ENCODE peak calls at places on chromosomes 6 and 20, in seven cellular contexts. One of them, this sample, is unnamed.

GRCh38 chr6:154164397-154164796 is 125.4 kb downstream of the OPRM1 start:
- DNase-seq in glutamatergic neuron: no peak
- DNase-seq in activated CD4-positive, alpha-beta T cell treated with anti-CD3 and anti-CD28 coated beads, Interleukin-2, amount 50 U/mL, for 1 hour: no peak
- DNase-seq in activated CD4-positive, CD25-positive, alpha-beta regulatory T cell: no peak
- DNase-seq in KG1: no peak
- DNase-seq in CD4-positive, alpha-beta T cell: no peak
- DNase-seq in skeletal muscle cell: peak
- DNase-seq in this sample: no peak

GRCh38 chr20:31859998-31860380 is 10.3 kb downstream of the DUSP15 start:
- DNase-seq in glutamatergic neuron: peak
- DNase-seq in activated CD4-positive, alpha-beta T cell treated with anti-CD3 and anti-CD28 coated beads, Interleukin-2, amount 50 U/mL, for 1 hour: no peak
- DNase-seq in activated CD4-positive, CD25-positive, alpha-beta regulatory T cell: no peak
- DNase-seq in KG1: no peak
- DNase-seq in CD4-positive, alpha-beta T cell: no peak
- DNase-seq in skeletal muscle cell: no peak
- DNase-seq in this sample: no peak

GRCh38 chr20:60950547-60950946 is 301.5 kb upstream of the CDH4 start:
- DNase-seq in glutamatergic neuron: no peak
- DNase-seq in activated CD4-positive, alpha-beta T cell treated with anti-CD3 and anti-CD28 coated beads, Interleukin-2, amount 50 U/mL, for 1 hour: no peak
- DNase-seq in activated CD4-positive, CD25-positive, alpha-beta regulatory T cell: no peak
- DNase-seq in KG1: no peak
- DNase-seq in CD4-positive, alpha-beta T cell: no peak
- DNase-seq in skeletal muscle cell: no peak
- DNase-seq in this sample: no peak

GRCh38 chr20:10922941-10923340 is 249.1 kb upstream of the JAG1 start:
- DNase-seq in glutamatergic neuron: no peak
- DNase-seq in activated CD4-positive, alpha-beta T cell treated with anti-CD3 and anti-CD28 coated beads, Interleukin-2, amount 50 U/mL, for 1 hour: no peak
- DNase-seq in activated CD4-positive, CD25-positive, alpha-beta regulatory T cell: no peak
- DNase-seq in KG1: no peak
- DNase-seq in CD4-positive, alpha-beta T cell: no peak
- DNase-seq in skeletal muscle cell: peak
- DNase-seq in this sample: no peak

GRCh38 chr6:138987643-138988468 is at the start of gene REPS1:
- DNase-seq in glutamatergic neuron: peak
- DNase-seq in activated CD4-positive, alpha-beta T cell treated with anti-CD3 and anti-CD28 coated beads, Interleukin-2, amount 50 U/mL, for 1 hour: peak
- DNase-seq in activated CD4-positive, CD25-positive, alpha-beta regulatory T cell: peak
- DNase-seq in KG1: peak
- DNase-seq in CD4-positive, alpha-beta T cell: peak
- DNase-seq in skeletal muscle cell: peak
- DNase-seq in this sample: peak

GRCh38 chr6:151773382-151773781 is 34.1 kb upstream of the ESR1 start:
- DNase-seq in glutamatergic neuron: no peak
- DNase-seq in activated CD4-positive, alpha-beta T cell treated with anti-CD3 and anti-CD28 coated beads, Interleukin-2, amount 50 U/mL, for 1 hour: no peak
- DNase-seq in activated CD4-positive, CD25-positive, alpha-beta regulatory T cell: no peak
- DNase-seq in KG1: no peak
- DNase-seq in CD4-positive, alpha-beta T cell: no peak
- DNase-seq in skeletal muscle cell: peak
- DNase-seq in this sample: no peak

GRCh38 chr6:2956930-2957329 is 14.4 kb downstream of the SERPINB6 start:
- DNase-seq in glutamatergic neuron: no peak
- DNase-seq in activated CD4-positive, alpha-beta T cell treated with anti-CD3 and anti-CD28 coated beads, Interleukin-2, amount 50 U/mL, for 1 hour: no peak
- DNase-seq in activated CD4-positive, CD25-positive, alpha-beta regulatory T cell: no peak
- DNase-seq in KG1: no peak
- DNase-seq in CD4-positive, alpha-beta T cell: no peak
- DNase-seq in skeletal muscle cell: no peak
- DNase-seq in this sample: no peak

GRCh38 chr6:11618533-11618932 is 81.0 kb downstream of the TMEM170B start:
- DNase-seq in glutamatergic neuron: no peak
- DNase-seq in activated CD4-positive, alpha-beta T cell treated with anti-CD3 and anti-CD28 coated beads, Interleukin-2, amount 50 U/mL, for 1 hour: no peak
- DNase-seq in activated CD4-positive, CD25-positive, alpha-beta regulatory T cell: no peak
- DNase-seq in KG1: no peak
- DNase-seq in CD4-positive, alpha-beta T cell: no peak
- DNase-seq in skeletal muscle cell: no peak
- DNase-seq in this sample: no peak

GRCh38 chr6:85494551-85495337 is 44.9 kb downstream of the NT5E start:
- DNase-seq in glutamatergic neuron: no peak
- DNase-seq in activated CD4-positive, alpha-beta T cell treated with anti-CD3 and anti-CD28 coated beads, Interleukin-2, amount 50 U/mL, for 1 hour: no peak
- DNase-seq in activated CD4-positive, CD25-positive, alpha-beta regulatory T cell: no peak
- DNase-seq in KG1: no peak
- DNase-seq in CD4-positive, alpha-beta T cell: no peak
- DNase-seq in skeletal muscle cell: no peak
- DNase-seq in this sample: no peak

GRCh38 chr6:170158296-170159039 is 132.4 kb downstream of the DLL1 start:
- DNase-seq in glutamatergic neuron: no peak
- DNase-seq in activated CD4-positive, alpha-beta T cell treated with anti-CD3 and anti-CD28 coated beads, Interleukin-2, amount 50 U/mL, for 1 hour: no peak
- DNase-seq in activated CD4-positive, CD25-positive, alpha-beta regulatory T cell: no peak
- DNase-seq in KG1: no peak
- DNase-seq in CD4-positive, alpha-beta T cell: no peak
- DNase-seq in skeletal muscle cell: no peak
- DNase-seq in this sample: no peak

GRCh38 chr6:49563006-49563886 is 12.8 kb downstream of the C6orf141 start:
- DNase-seq in glutamatergic neuron: no peak
- DNase-seq in activated CD4-positive, alpha-beta T cell treated with anti-CD3 and anti-CD28 coated beads, Interleukin-2, amount 50 U/mL, for 1 hour: no peak
- DNase-seq in activated CD4-positive, CD25-positive, alpha-beta regulatory T cell: no peak
- DNase-seq in KG1: no peak
- DNase-seq in CD4-positive, alpha-beta T cell: no peak
- DNase-seq in skeletal muscle cell: no peak
- DNase-seq in this sample: no peak

GRCh38 chr20:610130-611046 is at the start of gene TCF15:
- DNase-seq in glutamatergic neuron: peak
- DNase-seq in activated CD4-positive, alpha-beta T cell treated with anti-CD3 and anti-CD28 coated beads, Interleukin-2, amount 50 U/mL, for 1 hour: no peak
- DNase-seq in activated CD4-positive, CD25-positive, alpha-beta regulatory T cell: no peak
- DNase-seq in KG1: peak
- DNase-seq in CD4-positive, alpha-beta T cell: no peak
- DNase-seq in skeletal muscle cell: no peak
- DNase-seq in this sample: no peak

GRCh38 chr6:123811378-123811777 is 7.7 kb downstream of the NKAIN2 start:
- DNase-seq in glutamatergic neuron: no peak
- DNase-seq in activated CD4-positive, alpha-beta T cell treated with anti-CD3 and anti-CD28 coated beads, Interleukin-2, amount 50 U/mL, for 1 hour: no peak
- DNase-seq in activated CD4-positive, CD25-positive, alpha-beta regulatory T cell: no peak
- DNase-seq in KG1: peak
- DNase-seq in CD4-positive, alpha-beta T cell: no peak
- DNase-seq in skeletal muscle cell: no peak
- DNase-seq in this sample: no peak

GRCh38 chr20:22679197-22679596 is 94.8 kb upstream of the FOXA2 start:
- DNase-seq in glutamatergic neuron: no peak
- DNase-seq in activated CD4-positive, alpha-beta T cell treated with anti-CD3 and anti-CD28 coated beads, Interleukin-2, amount 50 U/mL, for 1 hour: no peak
- DNase-seq in activated CD4-positive, CD25-positive, alpha-beta regulatory T cell: no peak
- DNase-seq in KG1: no peak
- DNase-seq in CD4-positive, alpha-beta T cell: no peak
- DNase-seq in skeletal muscle cell: no peak
- DNase-seq in this sample: no peak

GRCh38 chr6:170152989-170153388 is 137.9 kb downstream of the DLL1 start:
- DNase-seq in glutamatergic neuron: no peak
- DNase-seq in activated CD4-positive, alpha-beta T cell treated with anti-CD3 and anti-CD28 coated beads, Interleukin-2, amount 50 U/mL, for 1 hour: no peak
- DNase-seq in activated CD4-positive, CD25-positive, alpha-beta regulatory T cell: no peak
- DNase-seq in KG1: no peak
- DNase-seq in CD4-positive, alpha-beta T cell: no peak
- DNase-seq in skeletal muscle cell: no peak
- DNase-seq in this sample: no peak

GRCh38 chr6:129852257-129852858 is 8.8 kb downstream of the TMEM244 start:
- DNase-seq in glutamatergic neuron: no peak
- DNase-seq in activated CD4-positive, alpha-beta T cell treated with anti-CD3 and anti-CD28 coated beads, Interleukin-2, amount 50 U/mL, for 1 hour: no peak
- DNase-seq in activated CD4-positive, CD25-positive, alpha-beta regulatory T cell: no peak
- DNase-seq in KG1: no peak
- DNase-seq in CD4-positive, alpha-beta T cell: no peak
- DNase-seq in skeletal muscle cell: no peak
- DNase-seq in this sample: no peak

GRCh38 chr6:127092486-127092885 is 26.0 kb upstream of the RSPO3 start:
- DNase-seq in glutamatergic neuron: no peak
- DNase-seq in activated CD4-positive, alpha-beta T cell treated with anti-CD3 and anti-CD28 coated beads, Interleukin-2, amount 50 U/mL, for 1 hour: no peak
- DNase-seq in activated CD4-positive, CD25-positive, alpha-beta regulatory T cell: no peak
- DNase-seq in KG1: no peak
- DNase-seq in CD4-positive, alpha-beta T cell: no peak
- DNase-seq in skeletal muscle cell: no peak
- DNase-seq in this sample: no peak

GRCh38 chr6:149015877-149016525 is 269.2 kb downstream of the UST start:
- DNase-seq in glutamatergic neuron: no peak
- DNase-seq in activated CD4-positive, alpha-beta T cell treated with anti-CD3 and anti-CD28 coated beads, Interleukin-2, amount 50 U/mL, for 1 hour: no peak
- DNase-seq in activated CD4-positive, CD25-positive, alpha-beta regulatory T cell: no peak
- DNase-seq in KG1: no peak
- DNase-seq in CD4-positive, alpha-beta T cell: no peak
- DNase-seq in skeletal muscle cell: no peak
- DNase-seq in this sample: no peak

GRCh38 chr6:3390698-3391097 is 66.2 kb downstream of the SLC22A23 start:
- DNase-seq in glutamatergic neuron: no peak
- DNase-seq in activated CD4-positive, alpha-beta T cell treated with anti-CD3 and anti-CD28 coated beads, Interleukin-2, amount 50 U/mL, for 1 hour: no peak
- DNase-seq in activated CD4-positive, CD25-positive, alpha-beta regulatory T cell: no peak
- DNase-seq in KG1: no peak
- DNase-seq in CD4-positive, alpha-beta T cell: no peak
- DNase-seq in skeletal muscle cell: peak
- DNase-seq in this sample: no peak

GRCh38 chr6:119349041-119349340 is 570 bp downstream of the MAN1A1 start:
- DNase-seq in glutamatergic neuron: no peak
- DNase-seq in activated CD4-positive, alpha-beta T cell treated with anti-CD3 and anti-CD28 coated beads, Interleukin-2, amount 50 U/mL, for 1 hour: no peak
- DNase-seq in activated CD4-positive, CD25-positive, alpha-beta regulatory T cell: no peak
- DNase-seq in KG1: no peak
- DNase-seq in CD4-positive, alpha-beta T cell: no peak
- DNase-seq in skeletal muscle cell: no peak
- DNase-seq in this sample: no peak

GRCh38 chr6:43977404-43978111 is 149.7 kb downstream of the MRPL14 start:
- DNase-seq in glutamatergic neuron: no peak
- DNase-seq in activated CD4-positive, alpha-beta T cell treated with anti-CD3 and anti-CD28 coated beads, Interleukin-2, amount 50 U/mL, for 1 hour: no peak
- DNase-seq in activated CD4-positive, CD25-positive, alpha-beta regulatory T cell: no peak
- DNase-seq in KG1: no peak
- DNase-seq in CD4-positive, alpha-beta T cell: no peak
- DNase-seq in skeletal muscle cell: no peak
- DNase-seq in this sample: no peak

GRCh38 chr6:154482858-154483257 is 27.6 kb downstream of the CNKSR3 start:
- DNase-seq in glutamatergic neuron: no peak
- DNase-seq in activated CD4-positive, alpha-beta T cell treated with anti-CD3 and anti-CD28 coated beads, Interleukin-2, amount 50 U/mL, for 1 hour: no peak
- DNase-seq in activated CD4-positive, CD25-positive, alpha-beta regulatory T cell: no peak
- DNase-seq in KG1: no peak
- DNase-seq in CD4-positive, alpha-beta T cell: no peak
- DNase-seq in skeletal muscle cell: no peak
- DNase-seq in this sample: no peak

GRCh38 chr6:130517444-130517931 is 151.7 kb downstream of the TMEM200A start:
- DNase-seq in glutamatergic neuron: no peak
- DNase-seq in activated CD4-positive, alpha-beta T cell treated with anti-CD3 and anti-CD28 coated beads, Interleukin-2, amount 50 U/mL, for 1 hour: no peak
- DNase-seq in activated CD4-positive, CD25-positive, alpha-beta regulatory T cell: no peak
- DNase-seq in KG1: no peak
- DNase-seq in CD4-positive, alpha-beta T cell: no peak
- DNase-seq in skeletal muscle cell: no peak
- DNase-seq in this sample: no peak

GRCh38 chr6:135109761-135110160 is 55.1 kb upstream of the HBS1L start:
- DNase-seq in glutamatergic neuron: no peak
- DNase-seq in activated CD4-positive, alpha-beta T cell treated with anti-CD3 and anti-CD28 coated beads, Interleukin-2, amount 50 U/mL, for 1 hour: no peak
- DNase-seq in activated CD4-positive, CD25-positive, alpha-beta regulatory T cell: no peak
- DNase-seq in KG1: no peak
- DNase-seq in CD4-positive, alpha-beta T cell: no peak
- DNase-seq in skeletal muscle cell: no peak
- DNase-seq in this sample: no peak

GRCh38 chr6:16157909-16158308 is 29.0 kb downstream of the MYLIP start:
- DNase-seq in glutamatergic neuron: no peak
- DNase-seq in activated CD4-positive, alpha-beta T cell treated with anti-CD3 and anti-CD28 coated beads, Interleukin-2, amount 50 U/mL, for 1 hour: no peak
- DNase-seq in activated CD4-positive, CD25-positive, alpha-beta regulatory T cell: no peak
- DNase-seq in KG1: no peak
- DNase-seq in CD4-positive, alpha-beta T cell: no peak
- DNase-seq in skeletal muscle cell: no peak
- DNase-seq in this sample: no peak

GRCh38 chr6:161104966-161105365 is 113.4 kb downstream of the MAP3K4 start:
- DNase-seq in glutamatergic neuron: no peak
- DNase-seq in activated CD4-positive, alpha-beta T cell treated with anti-CD3 and anti-CD28 coated beads, Interleukin-2, amount 50 U/mL, for 1 hour: no peak
- DNase-seq in activated CD4-positive, CD25-positive, alpha-beta regulatory T cell: no peak
- DNase-seq in KG1: no peak
- DNase-seq in CD4-positive, alpha-beta T cell: no peak
- DNase-seq in skeletal muscle cell: no peak
- DNase-seq in this sample: no peak

GRCh38 chr6:130203370-130203769 is 19.4 kb downstream of the SAMD3 start:
- DNase-seq in glutamatergic neuron: no peak
- DNase-seq in activated CD4-positive, alpha-beta T cell treated with anti-CD3 and anti-CD28 coated beads, Interleukin-2, amount 50 U/mL, for 1 hour: no peak
- DNase-seq in activated CD4-positive, CD25-positive, alpha-beta regulatory T cell: no peak
- DNase-seq in KG1: no peak
- DNase-seq in CD4-positive, alpha-beta T cell: no peak
- DNase-seq in skeletal muscle cell: no peak
- DNase-seq in this sample: no peak

GRCh38 chr6:56851104-56851503 is 103.8 kb upstream of the BEND6 start:
- DNase-seq in glutamatergic neuron: no peak
- DNase-seq in activated CD4-positive, alpha-beta T cell treated with anti-CD3 and anti-CD28 coated beads, Interleukin-2, amount 50 U/mL, for 1 hour: no peak
- DNase-seq in activated CD4-positive, CD25-positive, alpha-beta regulatory T cell: no peak
- DNase-seq in KG1: no peak
- DNase-seq in CD4-positive, alpha-beta T cell: no peak
- DNase-seq in skeletal muscle cell: no peak
- DNase-seq in this sample: no peak

GRCh38 chr20:6705106-6705766 is 62.2 kb upstream of the BMP2 start:
- DNase-seq in glutamatergic neuron: no peak
- DNase-seq in activated CD4-positive, alpha-beta T cell treated with anti-CD3 and anti-CD28 coated beads, Interleukin-2, amount 50 U/mL, for 1 hour: no peak
- DNase-seq in activated CD4-positive, CD25-positive, alpha-beta regulatory T cell: no peak
- DNase-seq in KG1: peak
- DNase-seq in CD4-positive, alpha-beta T cell: no peak
- DNase-seq in skeletal muscle cell: no peak
- DNase-seq in this sample: no peak

GRCh38 chr20:53319200-53319599 is 274.4 kb downstream of the ZNF217 start:
- DNase-seq in glutamatergic neuron: no peak
- DNase-seq in activated CD4-positive, alpha-beta T cell treated with anti-CD3 and anti-CD28 coated beads, Interleukin-2, amount 50 U/mL, for 1 hour: no peak
- DNase-seq in activated CD4-positive, CD25-positive, alpha-beta regulatory T cell: no peak
- DNase-seq in KG1: no peak
- DNase-seq in CD4-positive, alpha-beta T cell: no peak
- DNase-seq in skeletal muscle cell: no peak
- DNase-seq in this sample: no peak

GRCh38 chr6:170296423-170296745 is 5.5 kb upstream of the DLL1 start:
- DNase-seq in glutamatergic neuron: no peak
- DNase-seq in activated CD4-positive, alpha-beta T cell treated with anti-CD3 and anti-CD28 coated beads, Interleukin-2, amount 50 U/mL, for 1 hour: no peak
- DNase-seq in activated CD4-positive, CD25-positive, alpha-beta regulatory T cell: no peak
- DNase-seq in KG1: no peak
- DNase-seq in CD4-positive, alpha-beta T cell: no peak
- DNase-seq in skeletal muscle cell: no peak
- DNase-seq in this sample: no peak